ENCODE peak calls at places on chromosomes 2 and 18, in four cellular contexts. One of them, this sample, is unnamed.

GRCh38 chr18:10659594-10659993 is 133.8 kb downstream of the NAPG start:
- DNase-seq in HepG2: no peak
- DNase-seq in WTC11: no peak
- DNase-seq in K562: no peak
- DNase-seq in this sample: no peak

GRCh38 chr18:24831091-24831490 is 370.7 kb downstream of the HRH4 start:
- DNase-seq in K562: no peak
- DNase-seq in WTC11: no peak
- DNase-seq in HepG2: no peak
- DNase-seq in this sample: no peak

GRCh38 chr2:240791821-240792657 is 28.0 kb downstream of the KIF1A start:
- DNase-seq in K562: no peak
- DNase-seq in WTC11: no peak
- DNase-seq in HepG2: no peak
- DNase-seq in this sample: no peak

GRCh38 chr2:190636362-190636761 is 12.5 kb upstream of the NAB1 start:
- DNase-seq in K562: no peak
- DNase-seq in HepG2: no peak
- DNase-seq in WTC11: no peak
- DNase-seq in this sample: no peak

GRCh38 chr18:56563568-56563967 is 74.8 kb downstream of the TXNL1 start:
- DNase-seq in K562: peak; percentile 68
- DNase-seq in WTC11: peak; percentile 85
- DNase-seq in HepG2: peak; percentile 51
- DNase-seq in this sample: peak; percentile 51

GRCh38 chr2:4175343-4175742 is 472.0 kb downstream of the DCDC2C start:
- DNase-seq in WTC11: no peak
- DNase-seq in HepG2: no peak
- DNase-seq in K562: no peak
- DNase-seq in this sample: no peak

GRCh38 chr2:15389326-15389700 is 171.8 kb downstream of the NBAS start:
- DNase-seq in K562: no peak
- DNase-seq in WTC11: no peak
- DNase-seq in HepG2: no peak
- DNase-seq in this sample: no peak

GRCh38 chr18:69400253-69400975 is at the start of gene DOK6:
- DNase-seq in K562: no peak
- DNase-seq in WTC11: peak; percentile 67
- DNase-seq in HepG2: peak; percentile 84
- DNase-seq in this sample: peak; percentile 66

GRCh38 chr18:46623541-46623940 is 33.5 kb downstream of the LOXHD1 start:
- DNase-seq in K562: no peak
- DNase-seq in HepG2: no peak
- DNase-seq in WTC11: no peak
- DNase-seq in this sample: no peak

GRCh38 chr2:181038796-181039195 is 58.4 kb downstream of the UBE2E3 start:
- DNase-seq in K562: no peak
- DNase-seq in HepG2: no peak
- DNase-seq in WTC11: no peak
- DNase-seq in this sample: no peak

GRCh38 chr18:52813637-52814416 is 473.8 kb downstream of the DCC start:
- DNase-seq in WTC11: no peak
- DNase-seq in HepG2: no peak
- DNase-seq in K562: no peak
- DNase-seq in this sample: no peak

GRCh38 chr18:5630057-5630765 is 86.4 kb upstream of the EPB41L3 start:
- DNase-seq in HepG2: no peak
- DNase-seq in WTC11: peak; percentile 88
- DNase-seq in K562: peak; percentile 9
- DNase-seq in this sample: peak; percentile 79

GRCh38 chr2:231900975-231901374 is 25.2 kb downstream of the NPPC start:
- DNase-seq in HepG2: no peak
- DNase-seq in WTC11: peak; percentile 57
- DNase-seq in K562: peak; percentile 26
- DNase-seq in this sample: no peak

GRCh38 chr18:63317982-63318881 is 1.3 kb downstream of the BCL2 start:
- DNase-seq in WTC11: peak; percentile 85
- DNase-seq in HepG2: no peak
- DNase-seq in K562: no peak
- DNase-seq in this sample: no peak

GRCh38 chr2:128316777-128317185 is 1.9 kb downstream of the HS6ST1 start:
- DNase-seq in HepG2: no peak
- DNase-seq in K562: no peak
- DNase-seq in WTC11: no peak
- DNase-seq in this sample: no peak

GRCh38 chr2:117856415-117857210 is 42.1 kb downstream of the DDX18 start:
- DNase-seq in K562: no peak
- DNase-seq in HepG2: peak; percentile 67
- DNase-seq in WTC11: no peak
- DNase-seq in this sample: no peak

GRCh38 chr2:46632349-46632748 is 153.0 kb downstream of the TMEM247 start:
- DNase-seq in HepG2: peak; percentile 50
- DNase-seq in K562: peak; percentile 23
- DNase-seq in WTC11: no peak
- DNase-seq in this sample: peak; percentile 43

GRCh38 chr2:182048088-182048487 is 62.4 kb downstream of the PPP1R1C start:
- DNase-seq in WTC11: no peak
- DNase-seq in K562: no peak
- DNase-seq in HepG2: no peak
- DNase-seq in this sample: no peak

GRCh38 chr2:113711857-113712256 is 44.6 kb downstream of the SLC35F5 start:
- DNase-seq in WTC11: no peak
- DNase-seq in HepG2: no peak
- DNase-seq in K562: no peak
- DNase-seq in this sample: no peak

GRCh38 chr2:189582140-189582825 is 1.7 kb upstream of the SLC40A1 start:
- DNase-seq in WTC11: no peak
- DNase-seq in HepG2: no peak
- DNase-seq in K562: peak; percentile 53
- DNase-seq in this sample: no peak

GRCh38 chr18:37385846-37386435 is 179.7 kb downstream of the CELF4 start:
- DNase-seq in WTC11: no peak
- DNase-seq in K562: peak; percentile 58
- DNase-seq in HepG2: peak; percentile 13
- DNase-seq in this sample: peak; percentile 53

GRCh38 chr2:187993516-187993915 is 298.2 kb upstream of the GULP1 start:
- DNase-seq in WTC11: no peak
- DNase-seq in K562: no peak
- DNase-seq in HepG2: no peak
- DNase-seq in this sample: no peak

GRCh38 chr18:52175406-52175805 is 164.6 kb upstream of the DCC start:
- DNase-seq in HepG2: no peak
- DNase-seq in K562: no peak
- DNase-seq in WTC11: no peak
- DNase-seq in this sample: no peak

GRCh38 chr2:217568289-217568985 is 434.4 kb downstream of the TNS1 start:
- DNase-seq in WTC11: no peak
- DNase-seq in K562: no peak
- DNase-seq in HepG2: no peak
- DNase-seq in this sample: no peak

GRCh38 chr18:23067236-23067635 is 68.0 kb upstream of the CABLES1 start:
- DNase-seq in HepG2: peak; percentile 12
- DNase-seq in K562: no peak
- DNase-seq in WTC11: no peak
- DNase-seq in this sample: no peak

GRCh38 chr2:18641823-18642222 is 52.5 kb upstream of the NT5C1B start:
- DNase-seq in WTC11: no peak
- DNase-seq in K562: no peak
- DNase-seq in HepG2: no peak
- DNase-seq in this sample: no peak

GRCh38 chr2:155733091-155733870 is 599.2 kb downstream of the NR4A2 start:
- DNase-seq in WTC11: no peak
- DNase-seq in HepG2: no peak
- DNase-seq in K562: no peak
- DNase-seq in this sample: no peak

GRCh38 chr2:45813003-45813601 is 161.6 kb downstream of the PRKCE start:
- DNase-seq in HepG2: no peak
- DNase-seq in K562: no peak
- DNase-seq in WTC11: no peak
- DNase-seq in this sample: peak; percentile 26

GRCh38 chr2:14401838-14402237 is 230.7 kb upstream of the LRATD1 start:
- DNase-seq in WTC11: peak; percentile 50
- DNase-seq in K562: no peak
- DNase-seq in HepG2: no peak
- DNase-seq in this sample: no peak

GRCh38 chr2:58240595-58240937 is 559 bp downstream of the FANCL start:
- DNase-seq in HepG2: peak; percentile 34
- DNase-seq in K562: no peak
- DNase-seq in WTC11: no peak
- DNase-seq in this sample: no peak

GRCh38 chr18:75025573-75025972 is 183.4 kb downstream of the PTGR3 start:
- DNase-seq in K562: no peak
- DNase-seq in HepG2: no peak
- DNase-seq in WTC11: no peak
- DNase-seq in this sample: no peak

GRCh38 chr2:27431395-27431794 is 3.0 kb downstream of the NRBP1 start:
- DNase-seq in HepG2: peak; percentile 40
- DNase-seq in WTC11: no peak
- DNase-seq in K562: no peak
- DNase-seq in this sample: no peak

GRCh38 chr2:38930600-38930999 is 40.9 kb downstream of the ARHGEF33 start:
- DNase-seq in WTC11: no peak
- DNase-seq in HepG2: no peak
- DNase-seq in K562: no peak
- DNase-seq in this sample: no peak

GRCh38 chr18:79781331-79781941 is 16.3 kb upstream of the KCNG2 start:
- DNase-seq in HepG2: peak; percentile 19
- DNase-seq in K562: no peak
- DNase-seq in WTC11: no peak
- DNase-seq in this sample: no peak

GRCh38 chr2:240685771-240686371 is 3.2 kb upstream of the AQP12B start:
- DNase-seq in WTC11: no peak
- DNase-seq in HepG2: no peak
- DNase-seq in K562: peak; percentile 7
- DNase-seq in this sample: no peak

GRCh38 chr2:161165811-161166210 is 5.6 kb downstream of the TANK start:
- DNase-seq in WTC11: no peak
- DNase-seq in K562: no peak
- DNase-seq in HepG2: no peak
- DNase-seq in this sample: no peak

GRCh38 chr2:128585706-128586105 is 267.0 kb upstream of the HS6ST1 start:
- DNase-seq in WTC11: no peak
- DNase-seq in HepG2: no peak
- DNase-seq in K562: no peak
- DNase-seq in this sample: no peak

GRCh38 chr2:225649274-225649673 is 249.8 kb downstream of the NYAP2 start:
- DNase-seq in WTC11: no peak
- DNase-seq in HepG2: no peak
- DNase-seq in K562: no peak
- DNase-seq in this sample: no peak

DNA sequence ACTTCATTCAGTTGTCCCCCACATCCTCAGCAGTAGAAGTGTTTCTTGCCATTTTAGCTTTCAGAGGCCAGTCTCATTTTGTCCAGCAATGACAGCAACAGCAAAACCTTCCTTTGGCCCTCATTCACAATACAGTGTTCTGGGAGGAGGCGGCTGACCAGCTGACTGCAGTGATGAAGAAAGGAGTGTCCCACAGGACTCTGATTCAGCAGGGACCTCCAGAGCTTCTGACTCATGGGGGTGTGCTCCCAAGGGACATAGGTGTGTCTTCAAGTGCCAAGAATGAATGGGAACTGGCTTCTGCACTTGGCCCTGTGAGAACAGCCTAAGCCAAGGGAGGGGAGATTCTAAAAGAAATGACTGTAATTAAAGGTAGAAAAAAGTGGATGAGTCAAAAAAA is 147.0 kb upstream of the PELI1 start:
- DNase-seq in HepG2: no peak
- DNase-seq in K562: no peak
- DNase-seq in WTC11: no peak
- DNase-seq in this sample: no peak
- TF ChIP-seq ELF4 in HepG2: no peak
- TF ChIP-seq ELF4 in K562: no peak
- TF ChIP-seq ELF4 in WTC11: no peak
- TF ChIP-seq ELF4 in this sample: no peak

GRCh38 chr2:43114210-43114609 is 112.2 kb downstream of the ZFP36L2 start:
- DNase-seq in WTC11: no peak
- DNase-seq in K562: no peak
- DNase-seq in HepG2: peak; percentile 35
- DNase-seq in this sample: no peak
- TF ChIP-seq ELF4 in WTC11: no peak
- TF ChIP-seq ELF4 in K562: no peak
- TF ChIP-seq ELF4 in HepG2: no peak
- TF ChIP-seq ELF4 in this sample: no peak

GRCh38 chr2:227626580-227627151 is 9.4 kb downstream of the SCYGR4 start:
- DNase-seq in K562: no peak
- DNase-seq in WTC11: no peak
- DNase-seq in HepG2: no peak
- DNase-seq in this sample: no peak

GRCh38 chr2:227625420-227625819 is 8.1 kb downstream of the SCYGR4 start:
- DNase-seq in WTC11: no peak
- DNase-seq in K562: no peak
- DNase-seq in HepG2: no peak
- DNase-seq in this sample: no peak

GRCh38 chr2:227617316-227618250 is at the start of gene SCYGR4:
- DNase-seq in WTC11: no peak
- DNase-seq in HepG2: no peak
- DNase-seq in K562: no peak
- DNase-seq in this sample: no peak

GRCh38 chr2:227627769-227628168 is 10.5 kb downstream of the SCYGR4 start:
- DNase-seq in K562: no peak
- DNase-seq in HepG2: no peak
- DNase-seq in WTC11: no peak
- DNase-seq in this sample: no peak

DNA sequence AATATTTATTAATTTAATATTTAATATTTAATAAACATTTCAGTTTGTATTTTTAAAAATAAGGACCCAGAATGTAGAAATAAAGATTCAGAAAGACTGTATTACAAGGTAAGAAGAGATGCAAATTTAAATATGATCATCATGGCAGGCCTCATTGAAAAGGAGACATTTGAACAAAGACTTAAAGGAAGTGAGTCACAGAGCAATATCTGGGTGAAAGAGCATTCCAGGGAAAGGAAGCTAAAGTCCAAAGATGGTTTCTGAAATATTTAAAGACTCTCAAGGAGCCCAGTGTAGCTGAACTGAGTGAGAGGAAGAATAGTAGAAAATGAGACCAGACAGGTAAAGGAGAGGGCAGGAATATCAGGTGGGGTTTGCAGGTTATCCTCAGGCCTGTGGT is 5.9 kb downstream of the SCYGR4 start:
- DNase-seq in WTC11: no peak
- DNase-seq in HepG2: no peak
- DNase-seq in K562: no peak
- DNase-seq in this sample: no peak
- TF ChIP-seq ELF4 in WTC11: no peak
- TF ChIP-seq ELF4 in HepG2: no peak
- TF ChIP-seq ELF4 in K562: no peak
- TF ChIP-seq ELF4 in this sample: no peak

DNA sequence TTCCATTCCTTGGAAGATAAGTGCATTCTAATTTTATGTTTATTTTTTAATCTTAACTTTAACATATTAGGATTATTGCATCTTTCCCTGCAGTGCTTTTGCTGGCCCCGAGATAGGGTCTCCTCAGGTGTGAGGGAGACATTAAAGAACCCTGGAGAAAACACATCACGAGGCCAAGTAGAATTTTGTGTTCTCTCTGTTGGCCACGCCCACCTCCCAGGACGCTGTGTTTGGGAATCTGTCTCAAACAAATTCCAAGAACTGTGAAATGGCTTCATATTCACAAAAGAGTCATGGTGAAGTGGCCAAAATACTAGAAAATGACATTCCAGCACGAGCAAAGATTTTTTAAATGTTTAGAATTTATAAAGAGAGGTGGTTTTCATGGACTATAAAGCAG is 27.3 kb downstream of the RNF144A start:
- DNase-seq in K562: no peak
- DNase-seq in HepG2: no peak
- DNase-seq in WTC11: no peak
- DNase-seq in this sample: no peak
- TF ChIP-seq ELF4 in K562: no peak
- TF ChIP-seq ELF4 in HepG2: no peak
- TF ChIP-seq ELF4 in WTC11: no peak
- TF ChIP-seq ELF4 in this sample: no peak

This sample was measured in HEK293T.